ENCODE peak calls at places on chromosomes 7 and 10, in seven cellular contexts. One of them, this sample, is unnamed.
A peak's percentile ranks its signal among the peaks of the same experiment; 100 is the strongest.

GRCh38 chr7:69932034-69932628 is 333.9 kb downstream of the AUTS2 start:
- DNase-seq in tibial nerve: no peak
- DNase-seq in stimulated activated CD8-positive, alpha-beta memory T cell treated with anti-CD3 and anti-CD28 coated beads, Interleukin-2, amount 100 ng/mL, for 48 hours: no peak
- DNase-seq in posterior cingulate gyrus: peak; percentile 56
- DNase-seq in adipocyte: peak; percentile 80
- DNase-seq in SHP77: peak; percentile 5
- DNase-seq in GM04504: peak; percentile 9
- DNase-seq in this sample: no peak

GRCh38 chr7:44971188-44971907 is 7.5 kb downstream of the MYO1G start:
- DNase-seq in tibial nerve: no peak
- DNase-seq in stimulated activated CD8-positive, alpha-beta memory T cell treated with anti-CD3 and anti-CD28 coated beads, Interleukin-2, amount 100 ng/mL, for 48 hours: no peak
- DNase-seq in posterior cingulate gyrus: no peak
- DNase-seq in adipocyte: no peak
- DNase-seq in SHP77: no peak
- DNase-seq in GM04504: no peak
- DNase-seq in this sample: no peak

GRCh38 chr7:52863667-52864066 is 171.8 kb upstream of the POM121L12 start:
- DNase-seq in tibial nerve: no peak
- DNase-seq in stimulated activated CD8-positive, alpha-beta memory T cell treated with anti-CD3 and anti-CD28 coated beads, Interleukin-2, amount 100 ng/mL, for 48 hours: no peak
- DNase-seq in posterior cingulate gyrus: no peak
- DNase-seq in adipocyte: no peak
- DNase-seq in SHP77: no peak
- DNase-seq in GM04504: no peak
- DNase-seq in this sample: no peak

GRCh38 chr10:14659626-14660196 is 115.0 kb downstream of the FAM107B start:
- DNase-seq in tibial nerve: no peak
- DNase-seq in stimulated activated CD8-positive, alpha-beta memory T cell treated with anti-CD3 and anti-CD28 coated beads, Interleukin-2, amount 100 ng/mL, for 48 hours: peak; percentile 26
- DNase-seq in posterior cingulate gyrus: no peak
- DNase-seq in adipocyte: no peak
- DNase-seq in SHP77: no peak
- DNase-seq in GM04504: no peak
- DNase-seq in this sample: no peak

GRCh38 chr7:148255333-148255732 is 335.2 kb upstream of the C7orf33 start:
- DNase-seq in tibial nerve: no peak
- DNase-seq in stimulated activated CD8-positive, alpha-beta memory T cell treated with anti-CD3 and anti-CD28 coated beads, Interleukin-2, amount 100 ng/mL, for 48 hours: no peak
- DNase-seq in posterior cingulate gyrus: no peak
- DNase-seq in adipocyte: peak; percentile 25
- DNase-seq in SHP77: no peak
- DNase-seq in GM04504: no peak
- DNase-seq in this sample: no peak

GRCh38 chr7:17130281-17131059 is 168.0 kb upstream of the AHR start:
- DNase-seq in tibial nerve: no peak
- DNase-seq in stimulated activated CD8-positive, alpha-beta memory T cell treated with anti-CD3 and anti-CD28 coated beads, Interleukin-2, amount 100 ng/mL, for 48 hours: no peak
- DNase-seq in posterior cingulate gyrus: no peak
- DNase-seq in adipocyte: peak; percentile 57
- DNase-seq in SHP77: peak; percentile 50
- DNase-seq in GM04504: peak; percentile 46
- DNase-seq in this sample: no peak

GRCh38 chr10:22022257-22023051 is 18.9 kb upstream of the DNAJC1 start:
- DNase-seq in tibial nerve: no peak
- DNase-seq in stimulated activated CD8-positive, alpha-beta memory T cell treated with anti-CD3 and anti-CD28 coated beads, Interleukin-2, amount 100 ng/mL, for 48 hours: peak; percentile 15
- DNase-seq in posterior cingulate gyrus: no peak
- DNase-seq in adipocyte: no peak
- DNase-seq in SHP77: no peak
- DNase-seq in GM04504: no peak
- DNase-seq in this sample: no peak

GRCh38 chr10:44393834-44394547 is 9.1 kb upstream of the CXCL12 start:
- DNase-seq in tibial nerve: no peak
- DNase-seq in stimulated activated CD8-positive, alpha-beta memory T cell treated with anti-CD3 and anti-CD28 coated beads, Interleukin-2, amount 100 ng/mL, for 48 hours: no peak
- DNase-seq in posterior cingulate gyrus: no peak
- DNase-seq in adipocyte: no peak
- DNase-seq in SHP77: no peak
- DNase-seq in GM04504: no peak
- DNase-seq in this sample: no peak

GRCh38 chr7:137109966-137110930 is 233.3 kb downstream of the PTN start:
- DNase-seq in tibial nerve: no peak
- DNase-seq in stimulated activated CD8-positive, alpha-beta memory T cell treated with anti-CD3 and anti-CD28 coated beads, Interleukin-2, amount 100 ng/mL, for 48 hours: no peak
- DNase-seq in posterior cingulate gyrus: no peak
- DNase-seq in adipocyte: peak; percentile 79
- DNase-seq in SHP77: no peak
- DNase-seq in GM04504: no peak
- DNase-seq in this sample: no peak

GRCh38 chr7:12725575-12726316 is 38.3 kb downstream of the ARL4A start:
- DNase-seq in tibial nerve: no peak
- DNase-seq in stimulated activated CD8-positive, alpha-beta memory T cell treated with anti-CD3 and anti-CD28 coated beads, Interleukin-2, amount 100 ng/mL, for 48 hours: no peak
- DNase-seq in posterior cingulate gyrus: no peak
- DNase-seq in adipocyte: no peak
- DNase-seq in SHP77: no peak
- DNase-seq in GM04504: no peak
- DNase-seq in this sample: no peak

GRCh38 chr10:86535057-86535882 is 13.7 kb upstream of the WAPL start:
- DNase-seq in tibial nerve: peak; percentile 46
- DNase-seq in stimulated activated CD8-positive, alpha-beta memory T cell treated with anti-CD3 and anti-CD28 coated beads, Interleukin-2, amount 100 ng/mL, for 48 hours: peak; percentile 13
- DNase-seq in posterior cingulate gyrus: no peak
- DNase-seq in adipocyte: no peak
- DNase-seq in SHP77: no peak
- DNase-seq in GM04504: peak; percentile 10
- DNase-seq in this sample: peak; percentile 53

GRCh38 chr10:99996934-99997648 is 12.7 kb downstream of the DNMBP start:
- DNase-seq in tibial nerve: no peak
- DNase-seq in stimulated activated CD8-positive, alpha-beta memory T cell treated with anti-CD3 and anti-CD28 coated beads, Interleukin-2, amount 100 ng/mL, for 48 hours: no peak
- DNase-seq in posterior cingulate gyrus: no peak
- DNase-seq in adipocyte: peak; percentile 59
- DNase-seq in SHP77: no peak
- DNase-seq in GM04504: no peak
- DNase-seq in this sample: no peak

GRCh38 chr10:22623624-22624263 is 90.6 kb downstream of the PIP4K2A start:
- DNase-seq in tibial nerve: no peak
- DNase-seq in stimulated activated CD8-positive, alpha-beta memory T cell treated with anti-CD3 and anti-CD28 coated beads, Interleukin-2, amount 100 ng/mL, for 48 hours: no peak
- DNase-seq in posterior cingulate gyrus: no peak
- DNase-seq in adipocyte: no peak
- DNase-seq in SHP77: no peak
- DNase-seq in GM04504: no peak
- DNase-seq in this sample: no peak

GRCh38 chr7:114415054-114415997 is 711 bp downstream of the FOXP2 start:
- DNase-seq in tibial nerve: no peak
- DNase-seq in stimulated activated CD8-positive, alpha-beta memory T cell treated with anti-CD3 and anti-CD28 coated beads, Interleukin-2, amount 100 ng/mL, for 48 hours: no peak
- DNase-seq in posterior cingulate gyrus: no peak
- DNase-seq in adipocyte: no peak
- DNase-seq in SHP77: peak; percentile 33
- DNase-seq in GM04504: no peak
- DNase-seq in this sample: no peak

GRCh38 chr7:66697451-66698438 is 42.8 kb upstream of the RABGEF1 start:
- DNase-seq in tibial nerve: no peak
- DNase-seq in stimulated activated CD8-positive, alpha-beta memory T cell treated with anti-CD3 and anti-CD28 coated beads, Interleukin-2, amount 100 ng/mL, for 48 hours: no peak
- DNase-seq in posterior cingulate gyrus: peak; percentile 81
- DNase-seq in adipocyte: peak; percentile 59
- DNase-seq in SHP77: no peak
- DNase-seq in GM04504: peak; percentile 50
- DNase-seq in this sample: peak; percentile 63

This sample was measured in frontal cortex.